ENCODE peak calls at places on chromosome 11, in four cellular contexts. X is HepG2, U is GM12878, Q is K562. L is an unnamed sample.

GRCh38 chr11:17724020-17724908 is 4.9 kb downstream of the MYOD1 start:
- DNase-seq in X (no peak), U (no peak), Q (no peak), L (no peak)

GRCh38 chr11:108663154-108663877 is 1.6 kb upstream of the DDX10 start:
- DNase-seq in X (no peak), U (peak; percentile 56), Q (no peak), L (no peak)

GRCh38 chr11:92296138-92296515 is 71.5 kb downstream of the FAT3 start:
- DNase-seq in Q (no peak), X (no peak), U (no peak), L (no peak)

GRCh38 chr11:12674936-12675696 is 895 bp downstream of the TEAD1 start:
- DNase-seq in U (no peak), Q (peak; percentile 44), X (no peak), L (peak; percentile 74)

GRCh38 chr11:39678996-39679395 is 1780.5 kb downstream of the LRRC4C start:
- DNase-seq in U (no peak), X (no peak), Q (no peak), L (no peak)

GRCh38 chr11:13826505-13827278 is 135.8 kb upstream of the SPON1 start:
- DNase-seq in X (no peak), Q (peak; percentile 67), U (no peak), L (no peak)

GRCh38 chr11:127451852-127452251 is 451.3 kb upstream of the KIRREL3 start:
- DNase-seq in X (no peak), U (no peak), Q (no peak), L (no peak)

GRCh38 chr11:111372538-111372937 is 6.5 kb downstream of the POU2AF1 start:
- DNase-seq in U (no peak), Q (no peak), X (no peak), L (no peak)

GRCh38 chr11:73236879-73237278 is 18.8 kb downstream of the P2RY2 start:
- DNase-seq in Q (peak; percentile 71), X (peak; percentile 57), U (no peak), L (peak; percentile 63)

GRCh38 chr11:130165601-130166456 is 6.2 kb downstream of the ST14 start:
- DNase-seq in Q (no peak), X (no peak), U (no peak), L (no peak)

GRCh38 chr11:3109921-3110706 is 52.9 kb upstream of the CARS1 start:
- DNase-seq in U (no peak), Q (peak; percentile 80), X (peak; percentile 15), L (peak; percentile 76)

GRCh38 chr11:7671807-7672206 is 1.5 kb downstream of the CYB5R2 start:
- DNase-seq in U (peak; percentile 62), X (no peak), Q (no peak), L (no peak)

GRCh38 chr11:117144477-117145392 is 648 bp downstream of the PAFAH1B2 start:
- DNase-seq in Q (peak; percentile 75), U (no peak), X (peak; percentile 64), L (peak; percentile 90)

GRCh38 chr11:9568854-9569587 is 4.4 kb upstream of the WEE1 start:
- DNase-seq in U (no peak), X (peak; percentile 97), Q (peak; percentile 44), L (peak; percentile 44)

GRCh38 chr11:57668467-57668890 is 565 bp downstream of the ZDHHC5 start:
- DNase-seq in X (no peak), Q (peak; percentile 36), U (no peak), L (no peak)

GRCh38 chr11:70423523-70424505 is 25.5 kb downstream of the CTTN start:
- DNase-seq in Q (peak; percentile 82), X (peak; percentile 50), U (peak; percentile 44), L (no peak)

GRCh38 chr11:7576671-7577225 is 62.9 kb downstream of the PPFIBP2 start:
- DNase-seq in Q (no peak), X (no peak), U (no peak), L (peak; percentile 55)

GRCh38 chr11:34050967-34051348 is 573 bp upstream of the CAPRIN1 start:
- DNase-seq in X (peak; percentile 28), Q (no peak), U (no peak), L (no peak)

GRCh38 chr11:128548655-128549255 is 38.6 kb downstream of the ETS1 start:
- DNase-seq in Q (no peak), U (no peak), X (no peak), L (peak; percentile 77)

GRCh38 chr11:35567737-35568465 is 42.5 kb upstream of the PAMR1 start:
- DNase-seq in X (no peak), Q (no peak), U (no peak), L (no peak)

GRCh38 chr11:119284344-119285157 is 32.4 kb downstream of the MCAM start:
- DNase-seq in U (no peak), Q (peak; percentile 60), X (peak; percentile 34), L (peak; percentile 36)

GRCh38 chr11:44602810-44603410 is 37.4 kb downstream of the CD82 start:
- DNase-seq in Q (no peak), X (no peak), U (no peak), L (peak; percentile 65)

GRCh38 chr11:64001552-64002427 is 15.6 kb downstream of the OTUB1 start:
- DNase-seq in Q (no peak), X (no peak), U (no peak), L (peak; percentile 41)

GRCh38 chr11:85118151-85118550 is 509.0 kb downstream of the DLG2 start:
- DNase-seq in U (no peak), Q (no peak), X (no peak), L (no peak)

GRCh38 chr11:119572481-119573424 is 149.8 kb upstream of the THY1 start:
- DNase-seq in X (no peak), U (no peak), Q (no peak), L (no peak)

GRCh38 chr11:127338380-127339259 is 338.1 kb upstream of the KIRREL3 start:
- DNase-seq in X (no peak), U (no peak), Q (no peak), L (no peak)

GRCh38 chr11:43944761-43945311 is 2.4 kb downstream of the C11orf96 start:
- DNase-seq in U (no peak), X (peak; percentile 19), Q (peak; percentile 81), L (peak; percentile 72)

DNA sequence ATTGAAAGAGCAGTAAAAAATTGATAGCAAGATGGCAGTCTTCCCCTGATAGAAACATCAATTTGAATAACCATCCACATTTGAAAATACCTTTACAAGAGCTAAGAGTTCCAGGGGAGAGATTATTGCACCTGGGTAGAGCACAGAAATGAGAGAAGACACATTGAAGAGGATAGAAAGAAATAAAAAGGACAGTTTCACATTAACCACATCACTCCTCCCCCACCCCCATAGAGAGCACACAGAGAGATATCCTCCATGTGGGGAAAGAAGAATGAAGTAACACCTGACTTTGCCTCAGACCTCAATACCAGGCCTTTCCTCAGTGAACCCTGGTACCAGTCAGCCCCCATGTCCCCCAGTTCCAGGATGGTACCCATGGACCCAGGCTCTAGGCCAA is 486.7 kb downstream of the FAM181B start:
- DNase-seq in Q (no peak), X (no peak), U (no peak), L (no peak)
- TF ChIP-seq USF2 in Q (no peak), X (no peak), U (no peak), L (no peak)

GRCh38 chr11:67983916-67984315 is 20.0 kb downstream of the UNC93B1 start:
- DNase-seq in X (no peak), U (no peak), Q (no peak), L (peak; percentile 46)
- TF ChIP-seq FOXM1 in X (no peak), U (no peak), Q (no peak), L (no peak)

GRCh38 chr11:67465190-67465522 is 3.9 kb downstream of the TMEM134 start:
- DNase-seq in X (peak; percentile 30), Q (no peak), U (no peak), L (no peak)
- TF ChIP-seq USF2 in X (no peak), Q (no peak), U (no peak), L (no peak)

GRCh38 chr11:115566185-115566765 is 62.1 kb upstream of the CADM1 start:
- DNase-seq in X (no peak), Q (no peak), U (no peak), L (peak; percentile 42)

GRCh38 chr11:115555336-115556090 is 51.3 kb upstream of the CADM1 start:
- DNase-seq in U (no peak), Q (no peak), X (peak; percentile 14), L (no peak)

GRCh38 chr11:115564851-115565250 is 60.6 kb upstream of the CADM1 start:
- DNase-seq in U (no peak), Q (no peak), X (no peak), L (no peak)

GRCh38 chr11:115558635-115559034 is 54.4 kb upstream of the CADM1 start:
- DNase-seq in Q (no peak), U (no peak), X (no peak), L (no peak)

DNA sequence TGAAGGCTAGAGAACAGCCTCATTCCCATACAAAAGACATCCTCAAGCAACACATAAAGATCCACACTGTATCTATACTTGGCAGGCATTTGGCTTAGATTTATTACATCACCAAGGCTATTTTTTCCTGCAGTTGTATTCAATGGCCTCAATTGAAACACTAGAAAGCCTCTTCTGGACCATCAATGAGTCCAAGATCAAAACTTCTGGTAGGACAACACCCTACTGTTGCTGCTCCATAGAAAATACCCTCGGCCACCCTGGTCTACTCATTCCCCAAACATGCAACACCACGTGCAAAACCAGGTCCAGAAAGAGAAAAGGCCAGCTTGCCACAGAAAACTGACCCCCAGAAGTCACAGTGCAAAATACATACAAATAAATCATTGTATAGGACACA is 56.9 kb upstream of the CADM1 start:
- DNase-seq in X (no peak), Q (no peak), U (no peak), L (no peak)
- TF ChIP-seq FOXM1 in X (no peak), Q (no peak), U (no peak), L (no peak)

L was measured in SK-N-SH.